ENCODE peak calls at places on chromosomes 3 and 15, in five cellular contexts. C is A549, E is ovary, G is tibial nerve, S is transverse colon. I is an unnamed sample. For H3K4me1, the result is how much of the 10 kb centered on the place peaks cover.

GRCh38 chr3:102224171-102224570 is 210.6 kb upstream of the ZPLD1 start:
- DNase-seq in C (peak), E (no peak), G (no peak), S (peak), I (no peak)

GRCh38 chr15:34900748-34901147 is 68.8 kb downstream of the AQR start:
- DNase-seq in C (no peak), E (no peak), G (no peak), S (no peak), I (no peak)

GRCh38 chr15:78914027-78914764 is 30.6 kb downstream of the CTSH start:
- DNase-seq in C (peak), E (peak), G (peak), S (no peak), I (peak)

GRCh38 chr15:65856821-65857455 is 12.4 kb upstream of the RAB11A start:
- DNase-seq in C (peak), E (no peak), G (peak), S (peak), I (peak)

GRCh38 chr3:147758786-147759185 is 349.6 kb downstream of the ZIC1 start:
- DNase-seq in C (no peak), E (no peak), G (no peak), S (no peak), I (no peak)

GRCh38 chr3:121488628-121489027 is 57.2 kb downstream of the POLQ start:
- DNase-seq in C (no peak), E (no peak), G (no peak), S (no peak), I (no peak)

GRCh38 chr15:75455982-75456531 is 4.6 kb upstream of the SIN3A start:
- DNase-seq in C (peak), E (no peak), G (no peak), S (peak), I (peak)

GRCh38 chr15:101615986-101616848 is 36.0 kb downstream of the TM2D3 start:
- DNase-seq in C (peak), E (peak), G (no peak), S (peak), I (peak)

GRCh38 chr3:194928183-194928736 is 242.6 kb downstream of the FAM43A start:
- DNase-seq in C (no peak), E (no peak), G (no peak), S (no peak), I (no peak)

GRCh38 chr3:14289590-14290453 is 111.2 kb downstream of the LSM3 start:
- DNase-seq in C (peak), E (no peak), G (no peak), S (peak), I (no peak)

GRCh38 chr15:51874751-51875644 is 45.5 kb downstream of the TMOD3 start:
- DNase-seq in C (peak), E (no peak), G (no peak), S (peak), I (peak)

GRCh38 chr3:15804553-15805095 is 6.8 kb upstream of the ANKRD28 start:
- DNase-seq in C (no peak), E (no peak), G (no peak), S (no peak), I (no peak)

GRCh38 chr15:35547775-35548364 is 1.9 kb upstream of the DPH6 start:
- DNase-seq in C (no peak), E (peak), G (no peak), S (no peak), I (no peak)

GRCh38 chr15:35540031-35540430 is 5.9 kb downstream of the DPH6 start:
- DNase-seq in C (no peak), E (no peak), G (no peak), S (no peak), I (no peak)

GRCh38 chr3:52986049-52986448 is 59.8 kb downstream of the SFMBT1 start:
- DNase-seq in C (no peak), E (no peak), G (no peak), S (no peak), I (no peak)

GRCh38 chr3:66268864-66269263 is 48.1 kb downstream of the SLC25A26 start:
- DNase-seq in C (no peak), E (no peak), G (no peak), S (no peak), I (no peak)

GRCh38 chr15:69515508-69516290 is 63.1 kb downstream of the RPLP1 start:
- DNase-seq in C (no peak), E (no peak), G (no peak), S (no peak), I (no peak)

GRCh38 chr15:77889009-77889806 is 188.3 kb downstream of the TBC1D2B start:
- DNase-seq in C (no peak), E (no peak), G (no peak), S (no peak), I (no peak)

GRCh38 chr3:80192871-80193270 is 425.1 kb upstream of the ROBO1 start:
- DNase-seq in C (no peak), E (no peak), G (no peak), S (no peak), I (no peak)

GRCh38 chr15:46386356-46386755 is 751.5 kb downstream of the SQOR start:
- DNase-seq in C (no peak), E (no peak), G (no peak), S (no peak), I (no peak)

GRCh38 chr15:25175789-25176615 is 221.2 kb downstream of the SNRPN start:
- DNase-seq in C (no peak), E (no peak), G (no peak), S (peak), I (peak)

GRCh38 chr3:54046677-54047214 is 75.6 kb upstream of the CACNA2D3 start:
- DNase-seq in C (no peak), E (peak), G (no peak), S (no peak), I (peak)

GRCh38 chr3:41202075-41202833 is 2.9 kb downstream of the CTNNB1 start:
- DNase-seq in C (no peak), E (no peak), G (no peak), S (no peak), I (no peak)
- H3K4me3 ChIP-seq in C (peak), E (peak), G (peak), S (no peak), I (peak)

DNA sequence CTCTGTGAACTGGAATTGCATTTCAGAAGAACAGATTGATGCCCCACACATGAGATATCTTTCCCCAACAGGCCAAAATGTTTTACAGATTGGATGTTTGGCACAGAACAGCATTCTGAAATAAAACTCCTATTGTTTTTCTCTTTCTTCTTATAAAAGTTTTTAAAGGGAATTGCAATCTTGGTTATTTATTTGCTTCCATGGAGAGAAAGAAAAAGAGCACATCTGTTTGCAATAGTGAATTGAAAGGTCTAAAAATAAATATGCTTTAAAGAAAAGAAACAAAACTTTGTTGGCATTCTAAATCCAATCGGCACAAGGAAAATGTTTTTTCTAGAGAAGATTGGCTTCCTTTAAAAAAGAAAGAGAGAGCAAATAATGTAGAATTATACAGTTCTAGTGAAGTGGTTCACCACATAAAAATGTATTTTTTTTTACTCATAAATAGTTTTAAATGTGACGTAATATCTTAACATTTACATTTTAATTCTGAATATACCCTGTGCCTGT is 257.3 kb upstream of the CBLB start:
- DNase-seq in C (no peak), E (no peak), G (no peak), S (no peak), I (no peak)
- TF ChIP-seq EP300 in C (no peak), E (no peak), G (no peak), S (no peak), I (no peak)

GRCh38 chr3:188584162-188584529 is 430.2 kb downstream of the LPP start:
- DNase-seq in C (no peak), E (no peak), G (no peak), S (no peak), I (no peak)
- H3K4me1 ChIP-seq in C (under half), E (under half), G (under half), S (under half), I (half or more)

GRCh38 chr15:80677041-80677440 is 18.1 kb upstream of the ABHD17C start:
- DNase-seq in C (no peak), E (no peak), G (no peak), S (no peak), I (no peak)
- H3K4me3 ChIP-seq in C (no peak), E (no peak), G (no peak), S (no peak), I (no peak)

GRCh38 chr3:42601898-42602581 is 1.6 kb downstream of the NKTR start:
- DNase-seq in C (no peak), E (no peak), G (no peak), S (no peak), I (no peak)
- TF ChIP-seq EP300 in C (no peak), E (no peak), G (no peak), S (no peak), I (no peak)

GRCh38 chr3:157650191-157650590 is 147.0 kb upstream of the VEPH1 start:
- DNase-seq in C (no peak), E (no peak), G (no peak), S (no peak), I (no peak)

GRCh38 chr3:157649511-157649910 is 146.3 kb upstream of the VEPH1 start:
- DNase-seq in C (no peak), E (no peak), G (no peak), S (no peak), I (no peak)

GRCh38 chr3:157650699-157651098 is 147.5 kb upstream of the VEPH1 start:
- DNase-seq in C (no peak), E (no peak), G (no peak), S (no peak), I (no peak)

GRCh38 chr3:157647820-157648219 is 144.6 kb upstream of the VEPH1 start:
- DNase-seq in C (no peak), E (no peak), G (no peak), S (no peak), I (no peak)
- H3K4me1 ChIP-seq in C (under half), E (under half), G (under half), S (under half), I (under half)

GRCh38 chr15:91319715-91320059 is 219.6 kb downstream of the SV2B start:
- DNase-seq in C (no peak), E (no peak), G (no peak), S (no peak), I (no peak)
- H3K4me3 ChIP-seq in C (no peak), E (no peak), G (no peak), S (no peak), I (no peak)

GRCh38 chr3:142723968-142724681 is at the start of gene TRPC1:
- DNase-seq in C (peak), E (peak), G (peak), S (peak), I (peak)
- TF ChIP-seq EP300 in C (no peak), E (no peak), G (peak), S (no peak), I (no peak)

GRCh38 chr15:85607141-85607806 is 187.5 kb downstream of the KLHL25 start:
- DNase-seq in C (no peak), E (no peak), G (no peak), S (no peak), I (no peak)

GRCh38 chr15:85604194-85604593 is 190.5 kb downstream of the KLHL25 start:
- DNase-seq in C (no peak), E (no peak), G (no peak), S (no peak), I (no peak)

GRCh38 chr15:85607842-85608241 is 186.9 kb downstream of the KLHL25 start:
- DNase-seq in C (no peak), E (no peak), G (no peak), S (no peak), I (no peak)

GRCh38 chr15:85609492-85609891 is 185.2 kb downstream of the KLHL25 start:
- DNase-seq in C (no peak), E (no peak), G (no peak), S (no peak), I (no peak)

DNA sequence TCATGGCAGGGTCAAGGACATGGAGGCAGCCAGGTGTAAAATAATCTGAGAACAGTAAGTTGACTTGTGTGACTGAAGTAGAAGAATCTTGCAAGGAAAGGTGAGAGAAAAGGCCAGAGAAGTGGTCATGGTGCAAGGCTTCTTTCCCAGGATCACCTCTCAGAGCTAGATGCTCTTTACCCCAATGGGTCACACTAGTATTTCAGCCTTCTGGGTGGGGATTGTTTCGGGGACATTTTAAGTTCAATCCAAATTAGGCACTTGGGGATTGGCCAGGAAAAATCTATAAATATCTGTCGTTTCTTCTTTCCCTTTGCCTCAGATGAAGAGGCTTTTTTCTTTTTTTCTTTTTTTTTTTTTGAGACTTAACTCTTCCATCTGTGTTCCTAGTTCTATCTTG is 188.0 kb downstream of the KLHL25 start:
- DNase-seq in C (no peak), E (no peak), G (no peak), S (no peak), I (no peak)
- H3K4me1 ChIP-seq in C (under half), E (under half), G (under half), S (under half), I (half or more)

GRCh38 chr3:10116138-10116460 is 624 bp downstream of the BRK1 start:
- DNase-seq in C (peak), E (no peak), G (no peak), S (no peak), I (no peak)

GRCh38 chr3:10115326-10116137 is at the start of gene BRK1:
- DNase-seq in C (peak), E (peak), G (peak), S (peak), I (peak)

GRCh38 chr3:10119376-10119775 is 3.9 kb downstream of the BRK1 start:
- DNase-seq in C (no peak), E (no peak), G (no peak), S (no peak), I (no peak)

GRCh38 chr3:10121064-10121463 is 5.6 kb downstream of the BRK1 start:
- DNase-seq in C (no peak), E (no peak), G (no peak), S (no peak), I (no peak)

DNA sequence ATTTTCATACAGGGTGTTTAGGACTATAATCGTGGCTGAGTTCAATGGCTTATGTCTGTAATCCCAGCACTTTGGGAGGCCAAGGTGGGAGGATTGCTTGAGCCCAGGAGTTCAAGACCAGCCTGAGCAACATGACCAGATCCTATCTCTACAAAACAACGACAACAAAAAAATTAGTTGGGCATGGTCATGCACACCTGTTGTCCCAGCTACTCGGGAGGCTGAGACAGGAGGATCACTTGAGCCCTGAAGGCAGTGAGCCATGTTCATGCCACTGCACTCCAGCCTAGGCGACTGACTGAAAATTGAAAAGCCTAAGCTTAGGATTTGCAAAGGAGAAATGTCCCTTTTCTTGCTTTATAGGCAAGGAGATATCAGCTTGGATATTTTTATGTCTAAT is 1.5 kb downstream of the BRK1 start:
- DNase-seq in C (no peak), E (no peak), G (no peak), S (no peak), I (no peak)
- H3K4me3 ChIP-seq in C (peak), E (no peak), G (peak), S (no peak), I (peak)